ENCODE peak calls at places on chromosome X, in seven cellular contexts. F is epithelial cell of esophagus, M is foreskin fibroblast, D is astrocyte of the spinal cord, N is AG10803, H is tibial artery, T is AG09309. Q is an unnamed sample.

GRCh38 chrX:98506907-98507306 is 1623.2 kb downstream of the RPA4 start:
- DNase-seq in F (peak), H (no peak), D (no peak), M (no peak), T (no peak), N (no peak), Q (no peak)

GRCh38 chrX:97117572-97117971 is 233.9 kb downstream of the RPA4 start:
- DNase-seq in M (no peak), D (no peak), T (no peak), N (no peak), H (no peak), F (no peak), Q (no peak)

GRCh38 chrX:21990812-21991211 is 41.3 kb upstream of the PHEX start:
- DNase-seq in H (no peak), D (no peak), T (no peak), M (no peak), F (no peak), N (no peak), Q (peak)

GRCh38 chrX:151789179-151789800 is 54.7 kb downstream of the CNGA2 start:
- DNase-seq in M (peak), F (no peak), N (peak), T (peak), D (peak), H (peak), Q (no peak)

GRCh38 chrX:103063191-103063845 is 653 bp downstream of the BEX1 start:
- DNase-seq in N (peak), T (no peak), M (peak), H (no peak), D (peak), F (peak), Q (no peak)

GRCh38 chrX:153643431-153644351 is 3.3 kb upstream of the DUSP9 start:
- DNase-seq in D (no peak), H (no peak), M (peak), T (no peak), F (peak), N (no peak), Q (no peak)

GRCh38 chrX:74133156-74133796 is 170.7 kb upstream of the ZCCHC13 start:
- DNase-seq in D (peak), N (peak), T (peak), F (peak), M (peak), H (no peak), Q (no peak)

GRCh38 chrX:139881572-139881971 is 51.3 kb downstream of the ATP11C start:
- DNase-seq in T (peak), H (no peak), F (peak), M (peak), D (peak), N (peak), Q (no peak)

GRCh38 chrX:65493431-65493830 is 41.2 kb downstream of the LAS1L start:
- DNase-seq in H (no peak), D (no peak), T (no peak), N (no peak), F (no peak), M (no peak), Q (no peak)

GRCh38 chrX:112630187-112630586 is 49.6 kb downstream of the LHFPL1 start:
- DNase-seq in H (no peak), M (no peak), N (peak), F (no peak), T (no peak), D (no peak), Q (no peak)

GRCh38 chrX:118724775-118725174 is 2.6 kb upstream of the IL13RA1 start:
- DNase-seq in N (no peak), D (peak), H (no peak), M (peak), F (no peak), T (no peak), Q (no peak)

GRCh38 chrX:118807151-118808017 is 16.2 kb upstream of the ZCCHC12 start:
- DNase-seq in T (peak), N (peak), H (no peak), F (peak), D (peak), M (peak), Q (no peak)

GRCh38 chrX:38898261-38898660 is 97.0 kb downstream of the MID1IP1 start:
- DNase-seq in F (no peak), D (no peak), N (no peak), T (no peak), H (no peak), M (no peak), Q (no peak)

GRCh38 chrX:150643271-150643670 is 49.9 kb upstream of the MTMR1 start:
- DNase-seq in H (no peak), D (peak), T (no peak), N (peak), F (peak), M (peak), Q (no peak)

GRCh38 chrX:10111364-10112148 is 45.2 kb upstream of the CLCN4 start:
- DNase-seq in H (peak), F (no peak), N (peak), M (peak), T (no peak), D (no peak), Q (no peak)

GRCh38 chrX:47229427-47229826 is 3.4 kb upstream of the USP11 start:
- DNase-seq in N (no peak), T (no peak), D (no peak), H (no peak), M (no peak), F (no peak), Q (no peak)

GRCh38 chrX:41384041-41384705 is 50.2 kb downstream of the DDX3X start:
- DNase-seq in T (peak), D (peak), F (peak), H (peak), N (peak), M (peak), Q (peak)

GRCh38 chrX:151396042-151396826 is 772 bp upstream of the VMA21 start:
- DNase-seq in D (peak), F (peak), H (peak), T (peak), N (peak), M (peak), Q (peak)

GRCh38 chrX:118823263-118824172 is at the start of gene ZCCHC12:
- DNase-seq in T (no peak), N (no peak), D (peak), H (no peak), F (peak), M (peak), Q (no peak)

GRCh38 chrX:11426712-11427081 is 133.5 kb downstream of the AMELX start:
- DNase-seq in F (no peak), D (no peak), T (no peak), N (no peak), M (no peak), H (no peak), Q (no peak)

GRCh38 chrX:37378399-37378798 is 29.2 kb downstream of the PRRG1 start:
- DNase-seq in T (no peak), N (peak), F (peak), H (no peak), M (peak), D (no peak), Q (no peak)

GRCh38 chrX:67159437-67159836 is 384.4 kb upstream of the AR start:
- DNase-seq in H (no peak), T (no peak), M (no peak), D (no peak), F (no peak), N (no peak), Q (no peak)

GRCh38 chrX:135416546-135416945 is 5.2 kb upstream of the SMIM10L2A start:
- DNase-seq in N (no peak), M (no peak), T (no peak), F (peak), D (no peak), H (no peak), Q (no peak)

GRCh38 chrX:148700021-148700420 is 199.6 kb downstream of the AFF2 start:
- DNase-seq in N (no peak), H (no peak), D (no peak), T (no peak), M (no peak), F (no peak), Q (no peak)

GRCh38 chrX:63754141-63754859 is 30.7 kb downstream of the ARHGEF9 start:
- DNase-seq in N (peak), F (peak), T (no peak), H (peak), D (peak), M (no peak), Q (no peak)

GRCh38 chrX:17839269-17839668 is 21.8 kb downstream of the RAI2 start:
- DNase-seq in D (no peak), F (no peak), M (peak), H (no peak), N (no peak), T (no peak), Q (no peak)
- TF ChIP-seq CTCF in D (no peak), F (no peak), M (no peak), H (no peak), N (no peak), T (no peak), Q (no peak)

DNA sequence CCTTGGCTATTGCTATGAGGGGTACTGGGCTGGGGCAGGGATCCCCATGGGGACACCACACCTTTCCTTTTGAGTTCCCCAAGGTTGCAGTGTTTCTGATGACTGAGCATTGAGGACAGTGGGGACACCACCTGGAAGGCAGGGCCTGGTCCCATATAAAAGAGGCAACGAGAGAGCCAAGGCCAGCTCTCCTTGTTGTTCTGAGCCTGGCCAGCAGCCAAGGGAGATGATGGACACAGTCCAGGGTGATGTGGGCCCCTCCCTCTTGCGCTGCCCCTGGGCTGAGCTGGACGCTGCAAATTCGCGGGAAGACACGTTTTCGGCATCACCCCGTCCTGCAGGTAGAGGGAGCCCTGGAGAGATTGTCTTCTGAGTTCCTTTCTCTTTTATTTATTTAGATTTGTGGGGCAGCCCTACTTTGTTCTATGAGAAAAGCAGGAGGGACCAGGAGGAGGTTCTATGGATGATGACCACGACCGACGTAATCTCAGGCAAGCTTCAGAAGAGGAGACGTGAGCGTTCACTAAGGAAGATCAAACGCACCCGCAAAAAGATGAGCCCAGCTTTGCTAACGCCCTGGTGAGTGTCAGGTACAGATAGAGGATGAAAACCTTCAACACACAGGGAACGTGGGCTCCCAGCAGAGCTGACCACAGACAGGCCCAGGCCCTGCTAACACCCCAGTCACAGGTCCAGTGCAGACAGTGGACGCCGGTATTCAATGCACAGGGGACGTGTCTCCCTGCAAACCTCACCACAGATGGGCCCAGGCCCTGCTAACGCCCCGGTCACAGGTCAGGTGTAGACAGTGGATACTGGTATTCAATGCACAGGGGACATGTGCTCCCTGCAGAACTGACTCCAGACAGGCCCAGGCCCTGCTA is 97.4 kb downstream of the SHOX start:
- DNase-seq in T (no peak), F (no peak), M (no peak), H (no peak), D (no peak), N (no peak), Q (no peak)
- TF ChIP-seq CTCF in T (no peak), F (no peak), M (peak), H (no peak), D (peak), N (no peak), Q (peak)

GRCh38 chrX:43566170-43566569 is 89.9 kb upstream of the MAOA start:
- DNase-seq in D (no peak), H (no peak), T (no peak), F (peak), M (no peak), N (no peak), Q (no peak)

GRCh38 chrX:43560247-43560946 is 95.7 kb upstream of the MAOA start:
- DNase-seq in D (no peak), F (peak), M (no peak), H (no peak), N (no peak), T (no peak), Q (no peak)

GRCh38 chrX:43562372-43562771 is 93.7 kb upstream of the MAOA start:
- DNase-seq in N (no peak), D (no peak), F (no peak), H (no peak), M (no peak), T (no peak), Q (no peak)

GRCh38 chrX:43559643-43560042 is 96.5 kb upstream of the MAOA start:
- DNase-seq in T (no peak), D (peak), M (peak), F (peak), N (peak), H (peak), Q (no peak)

DNA sequence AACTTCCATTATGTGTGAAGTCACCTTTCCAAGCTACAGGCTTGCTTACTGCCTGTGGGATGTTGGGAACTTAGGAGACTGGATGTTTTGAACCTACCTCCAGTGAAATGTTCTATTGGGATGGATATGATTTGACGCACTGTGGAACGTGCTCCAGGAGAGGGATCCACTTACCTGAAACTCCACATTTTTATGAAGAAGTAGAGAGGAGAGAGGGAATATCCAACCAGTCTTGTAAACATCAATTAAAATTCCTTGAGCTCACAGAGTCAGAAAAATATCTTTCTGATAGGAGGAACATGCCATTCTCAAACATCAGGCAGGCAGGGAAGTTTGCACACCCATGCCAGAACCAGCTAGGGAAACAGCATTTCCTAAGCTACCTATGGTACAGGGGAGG is 91.1 kb upstream of the MAOA start:
- DNase-seq in H (no peak), D (no peak), F (peak), N (no peak), T (no peak), M (no peak), Q (no peak)
- TF ChIP-seq CTCF in H (no peak), D (no peak), F (no peak), N (no peak), T (no peak), M (no peak), Q (no peak)

GRCh38 chrX:106751407-106751806 is 24.9 kb downstream of the RNF128 start:
- DNase-seq in D (no peak), M (no peak), F (no peak), H (no peak), T (no peak), N (no peak), Q (no peak)

GRCh38 chrX:106748377-106748776 is 21.9 kb downstream of the RNF128 start:
- DNase-seq in F (no peak), H (no peak), T (no peak), M (no peak), D (no peak), N (no peak), Q (no peak)

GRCh38 chrX:106752101-106752678 is 25.7 kb downstream of the RNF128 start:
- DNase-seq in F (peak), N (peak), D (peak), T (no peak), H (no peak), M (peak), Q (no peak)
- TF ChIP-seq CTCF in F (peak), N (peak), D (peak), T (peak), H (no peak), M (peak), Q (no peak)

DNA sequence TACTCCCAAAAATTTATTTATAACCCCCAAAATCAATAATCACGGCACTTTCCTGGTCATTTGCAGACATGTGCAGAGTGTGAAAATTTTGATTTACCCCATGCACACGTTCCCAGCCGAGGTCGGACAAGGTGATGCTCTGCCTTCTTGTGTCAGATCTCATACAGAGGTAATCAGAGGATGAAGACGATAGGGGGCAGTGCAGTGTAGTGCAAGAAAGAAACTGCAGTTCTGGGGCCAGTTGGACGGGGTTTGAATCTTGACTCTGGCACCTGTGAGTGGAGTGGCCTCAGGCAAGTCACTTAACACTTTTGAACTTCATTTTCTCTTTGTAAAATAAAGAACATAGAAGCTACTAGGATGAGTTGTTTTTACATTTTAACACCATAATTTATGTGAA is 88.4 kb downstream of the FRMPD3 start:
- DNase-seq in H (no peak), M (peak), T (no peak), F (peak), D (peak), N (peak), Q (no peak)
- TF ChIP-seq CTCF in H (peak), M (peak), T (peak), F (peak), D (peak), N (peak), Q (peak)

GRCh38 chrX:130758072-130758471 is 144.9 kb downstream of the ENOX2 start:
- DNase-seq in H (no peak), D (no peak), F (no peak), N (no peak), M (no peak), T (no peak), Q (no peak)
- TF ChIP-seq CTCF in H (no peak), D (no peak), F (no peak), N (no peak), M (no peak), T (no peak), Q (no peak)

DNA sequence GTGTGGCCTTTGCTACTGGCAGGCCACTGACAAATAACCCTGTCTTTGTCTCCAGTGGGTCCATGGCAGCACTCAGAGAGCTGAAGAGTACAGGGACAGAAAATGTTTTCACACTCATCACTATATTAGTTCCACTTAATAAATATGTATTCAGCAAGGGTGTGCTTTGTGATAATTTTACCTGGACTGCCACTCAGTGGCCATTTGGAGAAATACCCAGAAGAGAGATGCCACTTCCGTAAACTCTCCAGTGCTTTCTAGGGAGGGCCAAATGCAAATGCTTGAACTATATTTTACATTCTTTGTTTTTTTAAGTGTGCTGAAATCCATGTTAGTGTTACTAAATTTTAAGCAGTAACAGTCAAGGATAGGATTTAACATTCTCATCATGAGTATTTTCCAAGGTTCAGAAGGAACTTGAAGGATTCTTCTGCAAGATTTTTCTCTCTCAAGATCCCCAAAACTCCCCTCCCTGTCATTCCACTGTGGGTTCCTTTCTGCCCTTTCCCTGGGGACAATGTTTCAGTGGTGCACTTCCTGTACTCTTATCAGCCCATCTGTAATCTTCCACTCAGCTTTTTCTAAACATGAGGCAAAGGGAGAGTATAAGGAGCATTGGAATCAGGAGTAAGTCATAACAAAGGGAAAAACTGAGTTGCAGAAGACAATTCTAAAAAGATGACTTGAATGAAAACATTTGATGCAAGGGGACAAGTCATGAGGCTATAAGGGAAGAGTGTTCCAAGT is 46.0 kb downstream of the TFDP3 start:
- DNase-seq in N (no peak), D (peak), M (no peak), T (no peak), F (peak), H (no peak), Q (no peak)
- TF ChIP-seq CTCF in N (no peak), D (peak), M (no peak), T (peak), F (peak), H (peak), Q (no peak)

GRCh38 chrX:18895157-18895952 is 88.6 kb downstream of the PHKA2 start:
- DNase-seq in H (peak), M (peak), F (peak), D (no peak), N (peak), T (no peak), Q (no peak)
- TF ChIP-seq CTCF in H (peak), M (no peak), F (peak), D (peak), N (peak), T (no peak), Q (no peak)

GRCh38 chrX:101452051-101452450 is 33.2 kb upstream of the ARMCX4 start:
- DNase-seq in M (no peak), D (no peak), H (no peak), T (no peak), F (no peak), N (no peak), Q (no peak)
- TF ChIP-seq CTCF in M (no peak), D (no peak), H (no peak), T (no peak), F (no peak), N (no peak), Q (no peak)

DNA sequence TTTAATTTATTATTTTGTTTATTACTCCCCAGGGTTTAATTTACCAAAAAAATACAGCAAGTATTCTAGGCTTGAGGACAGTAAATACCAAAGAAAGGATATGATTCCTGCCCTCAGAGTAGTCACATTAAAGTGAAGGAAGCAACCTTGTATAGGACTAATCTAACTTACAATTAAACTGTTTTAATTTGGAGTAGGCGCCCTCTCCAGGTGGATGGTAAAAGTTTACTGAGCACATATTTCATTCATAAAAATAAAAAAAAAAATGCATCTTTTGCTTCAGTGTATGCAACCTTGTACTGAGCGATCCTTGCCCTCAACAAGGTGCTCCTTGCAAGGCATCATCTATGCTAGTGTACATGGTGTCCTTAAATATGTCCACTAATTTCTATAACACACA is 72.0 kb upstream of the MAGEB16 start:
- DNase-seq in D (peak), N (no peak), F (peak), H (no peak), T (no peak), M (no peak), Q (no peak)
- TF ChIP-seq CTCF in D (peak), N (no peak), F (peak), H (no peak), T (no peak), M (no peak), Q (no peak)

Q was measured in CD14-positive monocyte.